ENCODE peak calls at places on chromosomes 4 and X, in six cellular contexts. E is cardiac fibroblast; M is mesendoderm; W is stimulated activated CD4-positive, alpha-beta T cell treated with anti-CD3 and anti-CD28 coated beads, Interleukin-1b, Interleukin-23, amount 100 ng/mL, for 4 hours; J is ecto neural progenitor cell; O is germinal center. V is an unnamed sample.

GRCh38 chr4:151325320-151326246 is at the start of gene SH3D19:
- DNase-seq in E (peak), M (peak), W (no peak), J (peak), O (no peak), V (peak)

GRCh38 chr4:51885371-51885770 is 42.4 kb downstream of the DCUN1D4 start:
- DNase-seq in E (peak), M (peak), W (no peak), J (no peak), O (peak), V (peak)

GRCh38 chrX:40418413-40419195 is 162.2 kb upstream of the ATP6AP2 start:
- DNase-seq in E (no peak), M (no peak), W (no peak), J (no peak), O (no peak), V (no peak)

GRCh38 chr4:98516042-98516440 is 142.4 kb downstream of the TSPAN5 start:
- DNase-seq in E (peak), M (peak), W (no peak), J (no peak), O (no peak), V (no peak)

GRCh38 chrX:101117701-101118100 is 19.7 kb downstream of the CENPI start:
- DNase-seq in E (peak), M (no peak), W (no peak), J (no peak), O (no peak), V (no peak)

GRCh38 chr4:55255171-55255570 is 90.9 kb upstream of the SRD5A3 start:
- DNase-seq in E (peak), M (peak), W (no peak), J (no peak), O (no peak), V (no peak)

GRCh38 chrX:46710425-46710824 is 48.5 kb downstream of the SLC9A7 start:
- DNase-seq in E (peak), M (no peak), W (no peak), J (no peak), O (no peak), V (no peak)

GRCh38 chrX:110182362-110182761 is 135.5 kb downstream of the AMMECR1 start:
- DNase-seq in E (peak), M (no peak), W (no peak), J (no peak), O (no peak), V (peak)

GRCh38 chr4:82428969-82429727 is 1.1 kb downstream of the HNRNPDL start:
- DNase-seq in E (peak), M (peak), W (peak), J (peak), O (peak), V (peak)

GRCh38 chrX:49915352-49916222 is 6.8 kb upstream of the CLCN5 start:
- DNase-seq in E (peak), M (peak), W (peak), J (no peak), O (peak), V (peak)

GRCh38 chr4:2923141-2923551 is 40.1 kb downstream of the NOP14 start:
- DNase-seq in E (peak), M (peak), W (no peak), J (no peak), O (no peak), V (no peak)

GRCh38 chr4:152979731-152980330 is 43.7 kb downstream of the FHDC1 start:
- DNase-seq in E (no peak), M (no peak), W (no peak), J (no peak), O (no peak), V (no peak)

GRCh38 chr4:11954093-11954492 is 525.4 kb upstream of the HS3ST1 start:
- DNase-seq in E (peak), M (peak), W (no peak), J (no peak), O (no peak), V (no peak)

GRCh38 chrX:19747672-19748610 is 139.5 kb downstream of the SH3KBP1 start:
- DNase-seq in E (no peak), M (no peak), W (peak), J (no peak), O (peak), V (no peak)

GRCh38 chrX:129652565-129653169 is 2.1 kb downstream of the APLN start:
- DNase-seq in E (no peak), M (no peak), W (no peak), J (no peak), O (no peak), V (no peak)

GRCh38 chrX:115616943-115617563 is 56.1 kb downstream of the PLS3 start:
- DNase-seq in E (peak), M (peak), W (no peak), J (no peak), O (no peak), V (no peak)

GRCh38 chr4:153409412-153409811 is 56.7 kb upstream of the TMEM131L start:
- DNase-seq in E (peak), M (no peak), W (no peak), J (no peak), O (no peak), V (peak)

GRCh38 chrX:129998006-129998405 is 15.6 kb downstream of the BCORL1 start:
- DNase-seq in E (no peak), M (no peak), W (no peak), J (no peak), O (no peak), V (no peak)

GRCh38 chrX:44903107-44903506 is 30.1 kb downstream of the KDM6A start:
- DNase-seq in E (peak), M (peak), W (no peak), J (no peak), O (no peak), V (no peak)

GRCh38 chr4:172830295-172830764 is 338.3 kb upstream of the GALNT7 start:
- DNase-seq in E (peak), M (peak), W (no peak), J (no peak), O (no peak), V (peak)

GRCh38 chrX:19179389-19179788 is 57.1 kb upstream of the ADGRG2 start:
- DNase-seq in E (no peak), M (no peak), W (no peak), J (no peak), O (no peak), V (no peak)

GRCh38 chr4:119726505-119726904 is 97.9 kb upstream of the PDE5A start:
- DNase-seq in E (no peak), M (no peak), W (no peak), J (no peak), O (no peak), V (no peak)

GRCh38 chrX:127570276-127570675 is 481.9 kb downstream of the ACTRT1 start:
- DNase-seq in E (no peak), M (peak), W (no peak), J (no peak), O (no peak), V (no peak)

GRCh38 chr4:110208419-110208818 is 10.0 kb upstream of the ELOVL6 start:
- DNase-seq in E (no peak), M (no peak), W (no peak), J (no peak), O (no peak), V (no peak)

GRCh38 chr4:34158883-34159282 is 2085.4 kb downstream of the ARAP2 start:
- DNase-seq in E (no peak), M (no peak), W (no peak), J (no peak), O (no peak), V (no peak)

GRCh38 chrX:139429913-139430312 is 100.6 kb upstream of the F9 start:
- DNase-seq in E (no peak), M (peak), W (no peak), J (no peak), O (no peak), V (peak)

GRCh38 chr4:111512081-111512774 is 633.0 kb upstream of the FAM241A start:
- DNase-seq in E (peak), M (peak), W (no peak), J (no peak), O (no peak), V (no peak)

GRCh38 chr4:23932935-23933334 is 43.1 kb upstream of the PPARGC1A start:
- DNase-seq in E (peak), M (peak), W (no peak), J (no peak), O (no peak), V (no peak)

GRCh38 chr4:146972036-146972435 is 26.4 kb upstream of the TTC29 start:
- DNase-seq in E (no peak), M (no peak), W (no peak), J (no peak), O (no peak), V (no peak)

GRCh38 chrX:120559799-120560198 is 963 bp downstream of the CUL4B start:
- DNase-seq in E (no peak), M (no peak), W (no peak), J (no peak), O (no peak), V (peak)

GRCh38 chrX:129545408-129545807 is 5.3 kb downstream of the OCRL start:
- DNase-seq in E (no peak), M (no peak), W (no peak), J (no peak), O (no peak), V (no peak)

GRCh38 chrX:130055103-130055502 is 55.2 kb downstream of the ELF4 start:
- DNase-seq in E (peak), M (peak), W (no peak), J (no peak), O (no peak), V (no peak)

GRCh38 chrX:9710332-9710731 is 55.3 kb downstream of the GPR143 start:
- DNase-seq in E (no peak), M (no peak), W (no peak), J (no peak), O (no peak), V (no peak)

GRCh38 chr4:85370400-85371032 is 104.4 kb upstream of the ARHGAP24 start:
- DNase-seq in E (peak), M (peak), W (no peak), J (peak), O (no peak), V (peak)

GRCh38 chrX:23803931-23804381 is 21.0 kb downstream of the SAT1 start:
- DNase-seq in E (peak), M (no peak), W (no peak), J (no peak), O (no peak), V (no peak)

V was measured in NCI-H82.